ENCODE peak calls at places on chromosome 15, in five cellular contexts. X is ovary, Q is left ventricle myocardium inferior, U is mammary epithelial cell, H is heart right ventricle. L is an unnamed sample. For H3K4me1 and H3K27me3, the result is how much of the 10 kb centered on the place peaks cover.

GRCh38 chr15:90954712-90955671 is at the start of gene RCCD1:
- DNase-seq in X (peak), Q (peak), U (peak), H (peak), L (peak)

GRCh38 chr15:90217671-90218394 is 15.9 kb downstream of the CIB1 start:
- DNase-seq in X (no peak), Q (no peak), U (peak), H (no peak), L (no peak)

GRCh38 chr15:73746883-73747282 is 6.3 kb downstream of the INSYN1 start:
- DNase-seq in X (no peak), Q (no peak), U (no peak), H (no peak), L (no peak)

GRCh38 chr15:49288411-49288810 is 118.4 kb downstream of the GALK2 start:
- DNase-seq in X (no peak), Q (no peak), U (no peak), H (no peak), L (no peak)

GRCh38 chr15:63135804-63136203 is 14.1 kb downstream of the LACTB start:
- DNase-seq in X (no peak), Q (no peak), U (peak), H (no peak), L (no peak)

GRCh38 chr15:101570238-101570637 is 80.7 kb upstream of the PCSK6 start:
- DNase-seq in X (no peak), Q (no peak), U (peak), H (no peak), L (no peak)

GRCh38 chr15:85691350-85692240 is 103.1 kb downstream of the KLHL25 start:
- DNase-seq in X (no peak), Q (no peak), U (no peak), H (no peak), L (no peak)

GRCh38 chr15:85615930-85616329 is 178.8 kb downstream of the KLHL25 start:
- DNase-seq in X (peak), Q (no peak), U (peak), H (peak), L (no peak)

GRCh38 chr15:25950014-25950413 is 86.9 kb upstream of the ATP10A start:
- DNase-seq in X (no peak), Q (no peak), U (no peak), H (no peak), L (no peak)

GRCh38 chr15:39874890-39875549 is 45.0 kb downstream of the GPR176 start:
- DNase-seq in X (no peak), Q (no peak), U (peak), H (no peak), L (no peak)

GRCh38 chr15:84824260-84824690 is 7.1 kb downstream of the ALPK3 start:
- DNase-seq in X (peak), Q (peak), U (no peak), H (peak), L (no peak)

GRCh38 chr15:26983822-26984221 is 12.8 kb downstream of the GABRG3 start:
- DNase-seq in X (no peak), Q (no peak), U (no peak), H (no peak), L (no peak)

GRCh38 chr15:60406513-60407124 is 8.8 kb upstream of the ANXA2 start:
- DNase-seq in X (no peak), Q (no peak), U (no peak), H (no peak), L (no peak)

GRCh38 chr15:85993116-85993515 is 86.6 kb upstream of the AGBL1 start:
- DNase-seq in X (no peak), Q (no peak), U (peak), H (no peak), L (no peak)

GRCh38 chr15:85031944-85032587 is 50.4 kb downstream of the PDE8A start:
- DNase-seq in X (no peak), Q (no peak), U (no peak), H (no peak), L (no peak)

GRCh38 chr15:97815841-97816240 is 144.7 kb upstream of the ARRDC4 start:
- DNase-seq in X (no peak), Q (no peak), U (no peak), H (no peak), L (no peak)

GRCh38 chr15:67796728-67797127 is 28.6 kb upstream of the SKOR1 start:
- DNase-seq in X (no peak), Q (peak), U (no peak), H (peak), L (no peak)

GRCh38 chr15:74442063-74442462 is 8.3 kb upstream of the SEMA7A start:
- DNase-seq in X (no peak), Q (no peak), U (no peak), H (no peak), L (no peak)

GRCh38 chr15:67006089-67007065 is 59.0 kb upstream of the SMAD3 start:
- DNase-seq in X (no peak), Q (no peak), U (no peak), H (no peak), L (no peak)

GRCh38 chr15:48388937-48389309 is 57.7 kb downstream of the DUT start:
- DNase-seq in X (no peak), Q (no peak), U (no peak), H (no peak), L (no peak)

GRCh38 chr15:47603026-47603425 is 114.3 kb upstream of the SEMA6D start:
- DNase-seq in X (no peak), Q (no peak), U (peak), H (no peak), L (no peak)

GRCh38 chr15:41914406-41914805 is 20.6 kb upstream of the SPTBN5 start:
- DNase-seq in X (no peak), Q (no peak), U (no peak), H (peak), L (no peak)

GRCh38 chr15:93664180-93664951 is 567.0 kb upstream of the MCTP2 start:
- DNase-seq in X (no peak), Q (no peak), U (no peak), H (no peak), L (no peak)

GRCh38 chr15:44101944-44102343 is 93.1 kb downstream of the FRMD5 start:
- DNase-seq in X (no peak), Q (no peak), U (peak), H (no peak), L (no peak)

GRCh38 chr15:69664572-69665326 is 212.1 kb downstream of the RPLP1 start:
- DNase-seq in X (no peak), Q (no peak), U (no peak), H (no peak), L (no peak)

GRCh38 chr15:81575436-81576123 is 201.6 kb upstream of the TMC3 start:
- DNase-seq in X (no peak), Q (no peak), U (peak), H (no peak), L (no peak)

GRCh38 chr15:39908186-39908585 is 11.9 kb downstream of the GPR176 start:
- DNase-seq in X (no peak), Q (no peak), U (peak), H (no peak), L (no peak)

GRCh38 chr15:83304861-83305661 is 20.6 kb upstream of the BNC1 start:
- DNase-seq in X (no peak), Q (no peak), U (peak), H (no peak), L (no peak)

GRCh38 chr15:80991446-80991845 is 1.8 kb upstream of the MESD start:
- DNase-seq in X (peak), Q (peak), U (peak), H (peak), L (no peak)

GRCh38 chr15:23532019-23532418 is 33.5 kb upstream of the MKRN3 start:
- DNase-seq in X (no peak), Q (no peak), U (no peak), H (no peak), L (no peak)

GRCh38 chr15:66843581-66843980 is 141.5 kb downstream of the SMAD6 start:
- DNase-seq in X (no peak), Q (no peak), U (no peak), H (no peak), L (no peak)

GRCh38 chr15:82572311-82572710 is 32.1 kb upstream of the RPS17 start:
- DNase-seq in X (no peak), Q (no peak), U (no peak), H (no peak), L (no peak)

GRCh38 chr15:22939051-22939450 is 41.1 kb downstream of the CYFIP1 start:
- DNase-seq in X (no peak), Q (no peak), U (no peak), H (no peak), L (no peak)

GRCh38 chr15:25969886-25970285 is 106.8 kb upstream of the ATP10A start:
- DNase-seq in X (no peak), Q (no peak), U (no peak), H (no peak), L (no peak)

GRCh38 chr15:70870066-70870465 is 16.1 kb upstream of the LARP6 start:
- DNase-seq in X (no peak), Q (no peak), U (peak), H (no peak), L (no peak)

GRCh38 chr15:73341886-73342600 is 26.7 kb downstream of the HCN4 start:
- DNase-seq in X (no peak), Q (peak), U (no peak), H (peak), L (no peak)

GRCh38 chr15:75842722-75843617 is at the start of gene UBE2Q2:
- DNase-seq in X (peak), Q (peak), U (peak), H (peak), L (no peak)

GRCh38 chr15:40313531-40314398 is 6.0 kb upstream of the PLCB2 start:
- DNase-seq in X (no peak), Q (no peak), U (peak), H (no peak), L (no peak)

GRCh38 chr15:68413363-68414255 is 18.4 kb downstream of the ITGA11 start:
- DNase-seq in X (peak), Q (peak), U (no peak), H (peak), L (no peak)

GRCh38 chr15:36882487-36883108 is 217.8 kb downstream of the MEIS2 start:
- DNase-seq in X (no peak), Q (peak), U (peak), H (no peak), L (no peak)

GRCh38 chr15:36878745-36879262 is 221.5 kb downstream of the MEIS2 start:
- DNase-seq in X (no peak), Q (no peak), U (no peak), H (no peak), L (no peak)

GRCh38 chr15:36880913-36881290 is 219.4 kb downstream of the MEIS2 start:
- DNase-seq in X (no peak), Q (no peak), U (no peak), H (no peak), L (no peak)

GRCh38 chr15:36879568-36880225 is 220.7 kb downstream of the MEIS2 start:
- DNase-seq in X (no peak), Q (no peak), U (no peak), H (no peak), L (no peak)

GRCh38 chr15:36880226-36880912 is 220.0 kb downstream of the MEIS2 start:
- DNase-seq in X (no peak), Q (no peak), U (no peak), H (no peak), L (no peak)
- H3K4me1 ChIP-seq in X (under half), Q (under half), U (under half), H (under half), L (under half)

GRCh38 chr15:65386376-65386775 is 8.6 kb upstream of the IGDCC3 start:
- DNase-seq in X (no peak), Q (peak), U (no peak), H (no peak), L (no peak)
- H3K27me3 ChIP-seq in X (under half), Q (under half), U (under half), H (under half), L (under half)

GRCh38 chr15:58553365-58553918 is 121.7 kb downstream of the LIPC start:
- DNase-seq in X (no peak), Q (no peak), U (no peak), H (no peak), L (no peak)

GRCh38 chr15:58551084-58551763 is 119.4 kb downstream of the LIPC start:
- DNase-seq in X (no peak), Q (no peak), U (no peak), H (no peak), L (no peak)

GRCh38 chr15:58552505-58553364 is 120.9 kb downstream of the LIPC start:
- DNase-seq in X (no peak), Q (no peak), U (no peak), H (no peak), L (no peak)

GRCh38 chr15:58549780-58550064 is 117.9 kb downstream of the LIPC start:
- DNase-seq in X (no peak), Q (no peak), U (no peak), H (no peak), L (no peak)

DNA sequence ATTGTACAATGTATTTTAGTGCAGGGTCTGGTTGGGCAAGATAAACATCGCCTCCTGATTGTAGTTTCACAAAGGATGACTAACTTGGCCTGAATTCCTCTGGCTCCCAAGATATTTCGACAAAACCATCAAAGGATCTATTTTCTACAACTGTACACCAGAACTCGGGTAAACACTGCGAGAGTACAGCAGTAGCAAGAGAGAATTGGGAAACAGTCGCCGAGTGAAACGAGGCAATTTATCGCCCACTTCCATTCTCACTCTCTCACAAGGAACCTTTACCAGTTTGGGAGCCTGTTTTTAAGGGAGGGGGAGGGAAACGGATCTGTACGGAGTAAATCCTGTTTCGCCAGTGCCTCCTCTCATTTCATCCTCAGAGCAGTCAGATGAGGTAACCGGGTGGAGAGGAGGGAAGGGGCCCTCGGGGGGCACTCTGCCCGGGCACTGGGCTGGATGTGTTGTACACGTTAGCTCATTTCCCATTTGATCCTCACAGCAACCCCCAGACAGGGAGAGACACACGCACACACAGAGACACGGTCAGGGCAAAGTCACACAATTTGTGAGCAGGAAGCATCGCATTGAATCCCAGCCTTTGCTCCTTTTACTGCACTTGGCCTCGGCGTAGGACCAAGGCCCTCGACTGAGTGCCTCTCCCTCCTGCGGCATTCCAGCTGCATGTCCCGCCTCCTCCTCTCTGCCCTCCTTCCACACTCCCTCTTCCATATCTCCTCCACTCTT is 120.1 kb downstream of the LIPC start:
- DNase-seq in X (no peak), Q (no peak), U (peak), H (no peak), L (no peak)
- H3K27ac ChIP-seq in X (no peak), Q (peak), U (peak), H (peak), L (no peak)

GRCh38 chr15:88987951-88988671 is 74.9 kb upstream of the MFGE8 start:
- DNase-seq in X (no peak), Q (no peak), U (no peak), H (no peak), L (no peak)

GRCh38 chr15:88987590-88987950 is 74.4 kb upstream of the MFGE8 start:
- DNase-seq in X (no peak), Q (no peak), U (no peak), H (no peak), L (no peak)

GRCh38 chr15:88986949-88987589 is 73.9 kb upstream of the MFGE8 start:
- DNase-seq in X (no peak), Q (no peak), U (no peak), H (no peak), L (no peak)

GRCh38 chr15:88983861-88984429 is 70.8 kb upstream of the MFGE8 start:
- DNase-seq in X (no peak), Q (no peak), U (no peak), H (no peak), L (no peak)

GRCh38 chr15:88985547-88986393 is 72.6 kb upstream of the MFGE8 start:
- DNase-seq in X (no peak), Q (no peak), U (no peak), H (no peak), L (no peak)
- H3K4me1 ChIP-seq in X (under half), Q (under half), U (under half), H (under half), L (under half)

DNA sequence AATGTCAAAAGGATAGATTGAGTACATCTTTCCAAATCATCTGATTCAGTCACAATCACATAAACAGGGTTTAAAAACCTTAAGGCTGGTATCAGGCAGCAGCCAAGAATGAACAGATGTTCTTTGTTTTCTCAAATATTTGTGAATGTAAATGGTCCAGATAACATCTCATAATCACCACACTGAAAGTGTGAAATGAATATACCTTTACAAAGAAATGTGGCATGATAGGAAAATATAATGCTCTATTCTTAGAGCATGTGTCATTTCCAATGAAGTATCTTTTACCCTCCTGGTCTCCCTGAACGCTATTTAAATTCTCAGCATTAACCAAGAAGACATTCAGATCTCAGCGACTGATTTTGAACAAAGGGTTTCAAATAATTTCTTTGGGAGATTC is 8.8 kb upstream of the ACTC1 start:
- DNase-seq in X (no peak), Q (no peak), U (peak), H (no peak), L (no peak)
- H3K27me3 ChIP-seq in X (under half), Q (under half), U (under half), H (under half), L (under half)

DNA sequence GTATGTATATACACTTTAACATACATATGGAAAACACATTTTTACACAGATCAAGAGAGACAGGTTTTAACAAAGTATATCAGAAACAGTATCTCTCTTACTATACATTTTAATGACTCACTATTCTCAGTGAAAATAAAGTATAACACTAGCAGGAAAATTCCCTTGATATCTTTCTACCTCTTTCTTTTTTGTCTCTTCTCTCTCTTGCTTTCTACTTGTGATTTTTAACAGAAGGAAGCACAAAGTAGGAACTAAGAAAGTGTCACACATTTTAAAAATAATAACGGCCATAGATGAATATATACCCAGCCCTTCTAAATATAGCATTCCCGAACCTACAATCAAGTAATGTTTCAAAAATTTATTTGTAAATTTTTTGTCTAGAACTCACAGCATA is 4.8 kb downstream of the DENND4A start:
- DNase-seq in X (no peak), Q (no peak), U (no peak), H (no peak), L (no peak)
- H3K27ac ChIP-seq in X (no peak), Q (no peak), U (peak), H (peak), L (no peak)

GRCh38 chr15:95262866-95263564 is 1031.7 kb downstream of the MCTP2 start:
- DNase-seq in X (no peak), Q (no peak), U (no peak), H (no peak), L (no peak)
- H3K4me1 ChIP-seq in X (under half), Q (under half), U (under half), H (under half), L (under half)

GRCh38 chr15:53789654-53790053 is 30.2 kb upstream of the WDR72 start:
- DNase-seq in X (no peak), Q (no peak), U (no peak), H (no peak), L (no peak)

GRCh38 chr15:53787349-53787748 is 27.9 kb upstream of the WDR72 start:
- DNase-seq in X (no peak), Q (no peak), U (no peak), H (no peak), L (no peak)

GRCh38 chr15:53791616-53792015 is 32.2 kb upstream of the WDR72 start:
- DNase-seq in X (no peak), Q (no peak), U (peak), H (no peak), L (no peak)

GRCh38 chr15:53786421-53786820 is 27.0 kb upstream of the WDR72 start:
- DNase-seq in X (no peak), Q (no peak), U (no peak), H (no peak), L (no peak)
- H3K27me3 ChIP-seq in X (under half), Q (under half), U (under half), H (under half), L (under half)

GRCh38 chr15:30903497-30904187 is at the start of gene FAN1:
- DNase-seq in X (peak), Q (peak), U (peak), H (peak), L (peak)
- H3K27ac ChIP-seq in X (peak), Q (peak), U (peak), H (peak), L (peak)

L was measured in thoracic aorta.